ENCODE peak calls at places on chromosomes 16 and 17, in six cellular contexts. One of them, this sample, is unnamed.
A peak's percentile ranks its signal among the peaks of the same experiment; 100 is the strongest.

GRCh38 chr17:977163-977562 is 2.4 kb downstream of the NXN start:
- ATAC-seq in upper lobe of left lung: no peak
- ATAC-seq in K562: no peak
- ATAC-seq in GM12878: no peak
- ATAC-seq in HCT116: no peak
- ATAC-seq in HepG2: no peak
- ATAC-seq in this sample: no peak

GRCh38 chr16:18839555-18839954 is 38.2 kb upstream of the ARL6IP1 start:
- ATAC-seq in HCT116: no peak
- ATAC-seq in K562: no peak
- ATAC-seq in HepG2: peak; percentile 57
- ATAC-seq in upper lobe of left lung: peak; percentile 75
- ATAC-seq in GM12878: no peak
- ATAC-seq in this sample: no peak

GRCh38 chr17:6374761-6375312 is 60.1 kb downstream of the AIPL1 start:
- ATAC-seq in HepG2: no peak
- ATAC-seq in HCT116: peak; percentile 84
- ATAC-seq in GM12878: no peak
- ATAC-seq in upper lobe of left lung: peak; percentile 19
- ATAC-seq in K562: no peak
- ATAC-seq in this sample: no peak

GRCh38 chr17:79201536-79202227 is 127.1 kb downstream of the ENGASE start:
- ATAC-seq in GM12878: no peak
- ATAC-seq in HepG2: no peak
- ATAC-seq in upper lobe of left lung: no peak
- ATAC-seq in K562: no peak
- ATAC-seq in HCT116: peak; percentile 57
- ATAC-seq in this sample: no peak

GRCh38 chr17:68016838-68017237 is 18.7 kb upstream of the KPNA2 start:
- ATAC-seq in upper lobe of left lung: no peak
- ATAC-seq in HepG2: no peak
- ATAC-seq in GM12878: no peak
- ATAC-seq in K562: no peak
- ATAC-seq in HCT116: no peak
- ATAC-seq in this sample: no peak

GRCh38 chr16:30482366-30482765 is 9.8 kb downstream of the ITGAL start:
- ATAC-seq in HepG2: peak; percentile 55
- ATAC-seq in HCT116: peak; percentile 86
- ATAC-seq in GM12878: peak; percentile 73
- ATAC-seq in upper lobe of left lung: no peak
- ATAC-seq in K562: peak; percentile 87
- ATAC-seq in this sample: no peak

GRCh38 chr17:42276609-42277341 is 584 bp upstream of the STAT5B start:
- ATAC-seq in HCT116: peak; percentile 43
- ATAC-seq in HepG2: peak; percentile 78
- ATAC-seq in K562: peak; percentile 53
- ATAC-seq in GM12878: peak; percentile 36
- ATAC-seq in upper lobe of left lung: peak; percentile 49
- ATAC-seq in this sample: peak; percentile 38

GRCh38 chr17:34167359-34167758 is 87.7 kb upstream of the CCL2 start:
- ATAC-seq in GM12878: no peak
- ATAC-seq in upper lobe of left lung: no peak
- ATAC-seq in K562: no peak
- ATAC-seq in HCT116: no peak
- ATAC-seq in HepG2: no peak
- ATAC-seq in this sample: no peak

GRCh38 chr17:63446218-63446980 is at the start of gene CYB561:
- ATAC-seq in upper lobe of left lung: peak; percentile 70
- ATAC-seq in K562: peak; percentile 77
- ATAC-seq in HepG2: peak; percentile 20
- ATAC-seq in GM12878: peak; percentile 77
- ATAC-seq in HCT116: peak; percentile 68
- ATAC-seq in this sample: peak; percentile 89

GRCh38 chr17:9434502-9435113 is 141.0 kb downstream of the STX8 start:
- ATAC-seq in HCT116: no peak
- ATAC-seq in upper lobe of left lung: no peak
- ATAC-seq in HepG2: no peak
- ATAC-seq in K562: no peak
- ATAC-seq in GM12878: peak; percentile 44
- ATAC-seq in this sample: no peak

GRCh38 chr17:39196191-39196819 is 1.2 kb downstream of the CACNB1 start:
- ATAC-seq in GM12878: no peak
- ATAC-seq in HCT116: no peak
- ATAC-seq in HepG2: no peak
- ATAC-seq in K562: no peak
- ATAC-seq in upper lobe of left lung: no peak
- ATAC-seq in this sample: no peak

GRCh38 chr17:75475144-75475835 is 18.9 kb downstream of the TMEM94 start:
- ATAC-seq in GM12878: no peak
- ATAC-seq in HepG2: no peak
- ATAC-seq in HCT116: no peak
- ATAC-seq in upper lobe of left lung: no peak
- ATAC-seq in K562: no peak
- ATAC-seq in this sample: no peak

GRCh38 chr16:580141-580945 is 9.5 kb upstream of the RAB40C start:
- ATAC-seq in K562: no peak
- ATAC-seq in HCT116: no peak
- ATAC-seq in HepG2: no peak
- ATAC-seq in GM12878: no peak
- ATAC-seq in upper lobe of left lung: no peak
- ATAC-seq in this sample: no peak

GRCh38 chr17:44899074-44899782 is at the start of gene EFTUD2:
- ATAC-seq in K562: peak; percentile 90
- ATAC-seq in GM12878: peak; percentile 91
- ATAC-seq in upper lobe of left lung: peak; percentile 94
- ATAC-seq in HepG2: peak; percentile 88
- ATAC-seq in HCT116: peak; percentile 87
- ATAC-seq in this sample: peak; percentile 93
- TF ChIP-seq POLR2A in K562: peak; percentile 92
- TF ChIP-seq POLR2A in GM12878: peak; percentile 96
- TF ChIP-seq POLR2A in upper lobe of left lung: peak; percentile 66
- TF ChIP-seq POLR2A in HepG2: peak; percentile 90
- TF ChIP-seq POLR2A in HCT116: peak; percentile 63
- TF ChIP-seq POLR2A in this sample: peak; percentile 45

DNA sequence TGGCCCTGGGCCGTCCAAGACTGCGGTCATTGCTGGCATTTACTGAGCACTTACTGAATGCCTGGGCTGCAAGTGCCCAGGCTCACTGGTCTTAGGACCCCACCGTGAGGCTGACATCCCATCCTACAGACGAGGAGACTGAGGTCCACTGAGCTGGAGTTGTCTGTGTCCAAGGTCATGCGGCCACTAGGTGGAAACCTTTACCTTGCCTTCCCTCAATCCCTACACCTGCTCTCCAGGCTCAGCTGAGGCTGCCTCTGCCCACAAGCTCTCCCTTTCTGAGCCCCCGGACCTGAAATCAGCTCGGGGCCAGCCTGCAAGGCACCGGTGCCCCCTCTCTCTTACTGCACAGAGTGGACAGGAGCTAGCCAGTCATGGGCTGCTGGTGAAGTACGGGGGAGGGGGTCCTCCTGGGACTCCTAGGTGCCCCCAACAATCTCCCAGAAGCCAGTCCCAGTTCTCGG is 1.5 kb downstream of the CASKIN1 start:
- ATAC-seq in upper lobe of left lung: peak; percentile 53
- ATAC-seq in HepG2: peak; percentile 68
- ATAC-seq in K562: peak; percentile 90
- ATAC-seq in HCT116: peak; percentile 81
- ATAC-seq in GM12878: peak; percentile 91
- ATAC-seq in this sample: peak; percentile 53
- TF ChIP-seq POLR2AphosphoS5 in upper lobe of left lung: no peak
- TF ChIP-seq POLR2AphosphoS5 in HepG2: no peak
- TF ChIP-seq POLR2AphosphoS5 in K562: no peak
- TF ChIP-seq POLR2AphosphoS5 in HCT116: no peak
- TF ChIP-seq POLR2AphosphoS5 in GM12878: no peak
- TF ChIP-seq POLR2AphosphoS5 in this sample: no peak

DNA sequence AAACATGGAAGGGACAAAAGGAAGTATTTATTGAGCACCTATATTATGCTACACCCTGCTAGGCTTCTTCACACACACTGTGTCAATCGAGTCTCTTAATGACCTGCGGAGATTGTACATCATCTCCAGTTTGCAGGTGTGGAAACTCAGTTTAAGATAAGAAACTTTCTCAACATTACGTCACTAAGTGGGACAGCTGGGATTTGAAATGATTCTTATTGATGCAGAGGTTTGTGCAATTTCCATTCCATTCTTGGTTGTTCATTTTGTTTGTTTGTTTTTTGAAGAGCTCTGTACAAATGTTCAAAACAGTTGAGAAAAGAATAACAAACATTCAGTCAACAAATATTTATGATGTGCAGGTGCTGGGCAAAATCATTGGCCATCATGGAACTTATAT is 84.8 kb downstream of the MAP2K6 start:
- ATAC-seq in GM12878: no peak
- ATAC-seq in HCT116: no peak
- ATAC-seq in HepG2: no peak
- ATAC-seq in K562: no peak
- ATAC-seq in upper lobe of left lung: no peak
- ATAC-seq in this sample: no peak
- TF ChIP-seq POLR2A in GM12878: no peak
- TF ChIP-seq POLR2A in HCT116: no peak
- TF ChIP-seq POLR2A in HepG2: no peak
- TF ChIP-seq POLR2A in K562: no peak
- TF ChIP-seq POLR2A in upper lobe of left lung: no peak
- TF ChIP-seq POLR2A in this sample: no peak

DNA sequence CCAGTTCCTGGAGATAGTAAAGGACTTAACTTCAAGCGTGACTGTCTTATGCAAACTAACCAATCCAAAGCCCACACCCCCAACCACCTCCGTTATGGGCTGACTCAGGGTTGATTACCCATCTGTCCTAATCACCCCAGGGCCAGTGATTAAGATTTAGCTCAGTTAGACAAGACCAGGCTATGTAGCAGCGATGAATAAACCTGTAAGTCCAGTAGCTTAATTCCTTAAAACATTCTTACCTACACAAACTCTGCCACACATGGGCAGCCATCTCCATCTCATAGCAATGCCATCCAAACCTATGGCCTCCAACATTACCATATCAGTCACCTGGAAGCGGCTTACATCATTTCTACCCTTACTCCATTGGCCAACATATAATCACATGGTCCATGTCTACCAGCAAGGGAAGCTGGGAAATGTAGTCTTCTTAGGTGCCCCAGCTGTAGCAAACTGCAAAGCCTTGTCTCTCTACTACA is 266.7 kb downstream of the SHISA9 start:
- ATAC-seq in upper lobe of left lung: no peak
- ATAC-seq in HepG2: no peak
- ATAC-seq in K562: peak; percentile 81
- ATAC-seq in HCT116: no peak
- ATAC-seq in GM12878: peak; percentile 59
- ATAC-seq in this sample: no peak
- TF ChIP-seq POLR2AphosphoS5 in upper lobe of left lung: no peak
- TF ChIP-seq POLR2AphosphoS5 in HepG2: no peak
- TF ChIP-seq POLR2AphosphoS5 in K562: no peak
- TF ChIP-seq POLR2AphosphoS5 in HCT116: no peak
- TF ChIP-seq POLR2AphosphoS5 in GM12878: no peak
- TF ChIP-seq POLR2AphosphoS5 in this sample: no peak

GRCh38 chr16:78567713-78568112 is 468.3 kb downstream of the WWOX start:
- ATAC-seq in K562: no peak
- ATAC-seq in HepG2: no peak
- ATAC-seq in HCT116: no peak
- ATAC-seq in upper lobe of left lung: no peak
- ATAC-seq in GM12878: no peak
- ATAC-seq in this sample: no peak
- TF ChIP-seq POLR2A in K562: no peak
- TF ChIP-seq POLR2A in HepG2: no peak
- TF ChIP-seq POLR2A in HCT116: no peak
- TF ChIP-seq POLR2A in upper lobe of left lung: no peak
- TF ChIP-seq POLR2A in GM12878: no peak
- TF ChIP-seq POLR2A in this sample: no peak

GRCh38 chr16:23564964-23565363 is 7.4 kb downstream of the UBFD1 start:
- ATAC-seq in HCT116: no peak
- ATAC-seq in K562: no peak
- ATAC-seq in HepG2: no peak
- ATAC-seq in GM12878: no peak
- ATAC-seq in upper lobe of left lung: no peak
- ATAC-seq in this sample: no peak
- TF ChIP-seq POLR2AphosphoS5 in HCT116: no peak
- TF ChIP-seq POLR2AphosphoS5 in K562: no peak
- TF ChIP-seq POLR2AphosphoS5 in HepG2: no peak
- TF ChIP-seq POLR2AphosphoS5 in GM12878: no peak
- TF ChIP-seq POLR2AphosphoS5 in upper lobe of left lung: no peak
- TF ChIP-seq POLR2AphosphoS5 in this sample: no peak

DNA sequence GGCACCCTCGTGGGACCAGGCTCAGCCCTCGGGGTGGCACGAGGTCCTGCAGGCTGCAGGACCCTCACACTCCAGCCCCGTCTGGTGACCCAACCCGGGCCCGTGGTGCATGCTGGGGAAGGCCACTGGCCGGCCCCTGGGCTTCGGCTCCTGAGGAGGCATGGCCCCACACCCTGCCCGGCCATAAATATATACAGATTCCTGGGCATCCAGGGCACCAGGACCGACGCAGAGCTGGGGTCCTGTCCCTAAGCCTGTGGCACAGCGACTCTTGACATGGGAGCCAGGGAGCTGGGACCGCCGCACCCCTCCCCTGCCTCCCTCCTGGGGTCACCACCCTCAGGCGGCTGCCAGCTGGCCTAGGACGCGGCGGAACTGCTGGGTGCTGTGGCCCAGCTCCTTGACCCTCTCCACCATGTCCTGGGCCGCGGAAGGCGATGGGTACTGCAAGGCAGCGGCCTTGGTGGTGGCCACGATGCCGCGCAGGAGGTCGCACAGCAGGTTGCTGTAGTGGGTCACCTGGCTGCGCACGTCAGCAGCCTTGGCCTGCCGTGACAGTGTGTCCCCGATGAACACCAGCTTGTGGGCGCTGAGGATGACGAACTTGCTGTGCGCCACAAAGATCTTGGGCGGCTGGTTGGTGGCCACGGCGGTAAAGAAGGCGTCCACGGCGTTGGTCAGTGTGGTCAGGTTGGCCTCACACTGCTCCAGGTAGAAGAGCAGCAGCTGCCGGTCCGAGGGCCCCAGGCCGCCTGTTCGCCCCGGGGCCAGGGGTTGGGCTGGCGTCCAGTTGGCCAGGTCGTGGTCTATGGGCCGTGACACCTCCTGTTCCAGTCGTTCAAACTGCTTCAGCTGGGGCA is 10.6 kb downstream of the CTRB1 start:
- ATAC-seq in HepG2: no peak
- ATAC-seq in HCT116: no peak
- ATAC-seq in upper lobe of left lung: no peak
- ATAC-seq in K562: no peak
- ATAC-seq in GM12878: no peak
- ATAC-seq in this sample: no peak
- TF ChIP-seq POLR2A in HepG2: no peak
- TF ChIP-seq POLR2A in HCT116: no peak
- TF ChIP-seq POLR2A in upper lobe of left lung: no peak
- TF ChIP-seq POLR2A in K562: no peak
- TF ChIP-seq POLR2A in GM12878: no peak
- TF ChIP-seq POLR2A in this sample: no peak

This sample was measured in gastroesophageal sphincter.